ENCODE peak calls at places on chromosomes 5 and 9, in seven cellular contexts. G, C, W, X, V, K and M are unnamed samples.

GRCh38 chr9:137969685-137970084 is 92.1 kb downstream of the CACNA1B start:
- DNase-seq in G (no peak), C (no peak), W (no peak), X (no peak), V (no peak), K (no peak), M (no peak)

GRCh38 chr5:151243127-151243526 is 9.9 kb upstream of the GM2A start:
- DNase-seq in G (no peak), C (no peak), W (no peak), X (no peak), V (no peak), K (no peak), M (no peak)

GRCh38 chr5:39198080-39198479 is 21.3 kb downstream of the FYB1 start:
- DNase-seq in G (no peak), C (no peak), W (peak; percentile 84), X (no peak), V (no peak), K (no peak), M (no peak)

GRCh38 chr5:122586351-122586750 is 188.5 kb upstream of the SNX2 start:
- DNase-seq in G (no peak), C (no peak), W (no peak), X (no peak), V (no peak), K (no peak), M (no peak)

GRCh38 chr5:52893863-52894262 is 95.3 kb upstream of the ITGA2 start:
- DNase-seq in G (no peak), C (no peak), W (no peak), X (no peak), V (no peak), K (no peak), M (no peak)

GRCh38 chr9:78239506-78239905 is 3.6 kb downstream of the CEP78 start:
- DNase-seq in G (no peak), C (no peak), W (peak; percentile 47), X (peak; percentile 65), V (no peak), K (no peak), M (no peak)

GRCh38 chr9:13603916-13604315 is 324.4 kb upstream of the MPDZ start:
- DNase-seq in G (no peak), C (no peak), W (no peak), X (no peak), V (no peak), K (no peak), M (no peak)

GRCh38 chr5:137880313-137880712 is 8.9 kb upstream of the PKD2L2 start:
- DNase-seq in G (no peak), C (no peak), W (no peak), X (no peak), V (no peak), K (no peak), M (no peak)

GRCh38 chr5:93010037-93010436 is 571.0 kb downstream of the NR2F1-AS1 start:
- DNase-seq in G (no peak), C (no peak), W (no peak), X (no peak), V (no peak), K (no peak), M (no peak)

GRCh38 chr5:110757118-110757729 is 18.4 kb downstream of the SLC25A46 start:
- DNase-seq in G (no peak), C (no peak), W (peak; percentile 84), X (no peak), V (no peak), K (no peak), M (no peak)

GRCh38 chr9:32783168-32783891 is at the start of gene TMEM215:
- DNase-seq in G (peak; percentile 78), C (no peak), W (no peak), X (no peak), V (no peak), K (no peak), M (peak; percentile 51)

GRCh38 chr5:677131-678101 is 15.7 kb downstream of the TPPP start:
- DNase-seq in G (peak; percentile 30), C (no peak), W (no peak), X (no peak), V (peak; percentile 7), K (no peak), M (no peak)

GRCh38 chr5:149268928-149269557 is 2.6 kb upstream of the AFAP1L1 start:
- DNase-seq in G (no peak), C (peak; percentile 76), W (peak; percentile 96), X (no peak), V (no peak), K (no peak), M (no peak)

GRCh38 chr5:1505506-1506241 is 18.1 kb downstream of the LPCAT1 start:
- DNase-seq in G (no peak), C (no peak), W (no peak), X (no peak), V (no peak), K (no peak), M (no peak)

GRCh38 chr5:11822598-11822997 is 81.6 kb downstream of the CTNND2 start:
- DNase-seq in G (no peak), C (no peak), W (no peak), X (no peak), V (no peak), K (no peak), M (no peak)

GRCh38 chr5:78109891-78110324 is 184.6 kb downstream of the AP3B1 start:
- DNase-seq in G (no peak), C (peak; percentile 43), W (no peak), X (no peak), V (no peak), K (no peak), M (no peak)

GRCh38 chr9:83062653-83063527 is at the start of gene RASEF:
- DNase-seq in G (peak; percentile 84), C (no peak), W (peak; percentile 71), X (peak; percentile 85), V (no peak), K (no peak), M (peak; percentile 79)

GRCh38 chr5:96080557-96080956 is 118.9 kb upstream of the ELL2 start:
- DNase-seq in G (no peak), C (no peak), W (peak; percentile 52), X (no peak), V (no peak), K (no peak), M (no peak)

GRCh38 chr9:1456301-1456999 is 406.3 kb downstream of the DMRT2 start:
- DNase-seq in G (no peak), C (no peak), W (no peak), X (no peak), V (no peak), K (no peak), M (no peak)

GRCh38 chr9:1457460-1457859 is 407.3 kb downstream of the DMRT2 start:
- DNase-seq in G (no peak), C (no peak), W (no peak), X (no peak), V (no peak), K (no peak), M (no peak)

GRCh38 chr9:1462626-1463308 is 412.6 kb downstream of the DMRT2 start:
- DNase-seq in G (no peak), C (no peak), W (peak; percentile 80), X (no peak), V (no peak), K (no peak), M (no peak)

GRCh38 chr9:1458503-1458902 is 408.3 kb downstream of the DMRT2 start:
- DNase-seq in G (no peak), C (no peak), W (peak; percentile 91), X (no peak), V (no peak), K (no peak), M (no peak)

DNA sequence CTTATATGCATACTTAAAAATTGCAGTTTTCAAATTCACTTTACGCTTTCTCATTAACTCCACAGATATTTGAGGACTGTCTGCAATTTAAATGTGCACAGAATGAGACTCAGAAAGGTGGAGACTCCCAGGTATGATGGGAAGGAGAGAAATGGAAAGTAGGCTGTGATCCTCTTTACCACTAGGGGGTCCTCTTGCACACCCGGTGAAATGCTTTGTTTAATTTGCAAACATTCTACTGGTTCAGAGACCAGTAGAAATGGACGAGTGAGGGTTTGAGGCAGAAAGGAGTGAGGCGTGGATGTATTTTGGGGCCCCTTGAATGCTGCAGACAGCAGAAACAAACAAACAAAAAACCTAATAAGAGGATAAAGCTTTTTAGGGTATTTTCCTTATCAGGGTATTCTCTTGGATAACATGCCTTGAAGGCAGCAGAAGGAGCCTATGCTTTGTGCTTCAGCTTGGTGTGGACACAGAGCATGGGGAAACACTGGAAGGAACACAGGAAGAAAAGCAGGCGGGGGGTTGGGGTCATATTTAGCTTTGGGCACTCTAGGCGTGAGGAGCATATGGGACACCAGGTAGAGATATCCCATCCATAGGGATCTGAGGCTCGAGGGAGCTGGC is 410.1 kb downstream of the DMRT2 start:
- DNase-seq in G (no peak), C (peak; percentile 59), W (peak; percentile 47), X (peak; percentile 7), V (no peak), K (no peak), M (no peak)
- TF ChIP-seq CTCF in G (peak; percentile 68), C (peak; percentile 65), W (peak; percentile 69), X (peak; percentile 37), V (peak; percentile 46), K (no peak), M (peak; percentile 57)

GRCh38 chr9:97109194-97109811 is 70.4 kb upstream of the CTSV start:
- DNase-seq in G (peak; percentile 77), C (peak; percentile 48), W (peak; percentile 75), X (peak; percentile 67), V (no peak), K (no peak), M (no peak)
- TF ChIP-seq CTCF in G (peak; percentile 84), C (peak; percentile 44), W (peak; percentile 78), X (no peak), V (peak; percentile 68), K (no peak), M (peak; percentile 38)

DNA sequence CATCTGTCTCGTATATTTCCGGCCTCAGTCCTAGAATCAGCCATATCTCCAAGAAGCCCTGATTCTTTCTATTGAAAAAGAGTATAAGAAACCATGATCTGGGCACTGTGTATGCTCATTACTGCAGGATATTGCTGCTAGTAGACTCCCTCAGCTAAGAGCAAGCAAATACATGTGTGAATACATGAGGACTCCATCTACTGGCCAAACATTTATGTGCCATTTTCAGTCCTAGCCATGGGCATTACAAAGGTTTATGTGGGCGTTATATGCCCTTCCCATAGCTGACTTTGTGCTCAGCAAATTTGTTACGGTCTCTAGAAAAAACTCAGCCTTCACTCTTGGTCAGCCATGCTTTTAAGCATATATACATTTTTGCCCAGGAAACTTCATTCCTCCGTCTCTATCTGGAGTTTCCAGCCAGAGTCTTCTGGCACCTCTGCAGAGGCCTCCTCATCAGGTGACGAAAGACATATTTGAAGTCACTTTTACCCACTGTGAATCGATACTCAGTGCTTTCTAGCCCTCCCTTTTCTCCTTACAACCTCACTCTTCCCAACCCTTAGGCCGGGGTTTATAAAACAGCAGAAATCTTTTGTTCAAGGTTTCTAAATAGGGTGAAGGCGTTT is 1495.6 kb upstream of the CDH6 start:
- DNase-seq in G (peak; percentile 26), C (no peak), W (peak; percentile 48), X (no peak), V (no peak), K (no peak), M (no peak)
- TF ChIP-seq CTCF in G (peak; percentile 64), C (no peak), W (peak; percentile 73), X (no peak), V (no peak), K (no peak), M (peak; percentile 47)

DNA sequence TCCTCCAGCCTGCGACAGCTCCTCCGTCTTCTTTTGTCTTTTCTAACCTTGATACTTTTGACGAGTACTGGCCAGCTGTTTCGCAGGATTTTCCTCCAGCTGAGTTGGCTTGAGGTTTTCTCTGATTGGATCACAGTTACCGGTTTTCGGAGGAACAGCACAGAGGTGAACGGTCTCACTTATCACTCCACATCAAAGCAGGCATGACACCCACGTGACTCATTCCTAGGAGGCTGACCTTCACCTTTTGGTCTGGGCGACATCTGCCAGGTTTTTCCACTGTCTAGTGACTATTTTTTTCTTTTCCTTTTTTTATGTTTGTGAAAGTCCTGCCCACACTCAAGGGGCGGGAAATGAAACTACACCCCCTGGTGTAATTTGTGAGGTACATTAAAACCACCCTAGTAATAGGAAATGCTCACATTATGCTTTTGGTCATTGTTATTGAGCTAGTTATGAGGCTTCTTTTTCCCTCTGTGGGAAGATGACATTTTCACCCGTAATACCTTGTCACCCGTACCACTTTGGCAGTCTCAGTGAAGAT is 319.2 kb downstream of the GADD45G start:
- DNase-seq in G (no peak), C (no peak), W (peak; percentile 3), X (no peak), V (no peak), K (no peak), M (no peak)
- TF ChIP-seq CTCF in G (no peak), C (no peak), W (no peak), X (no peak), V (peak; percentile 9), K (no peak), M (peak; percentile 13)